ENCODE peak calls at places on chromosome 10, in five cellular contexts. A is IMR-90, N is spleen, Z is HCT116, T is brain microvascular endothelial cell. W is an unnamed sample.

GRCh38 chr10:99958287-99958686 is 51.5 kb downstream of the DNMBP start:
- DNase-seq in A (peak), Z (no peak), T (no peak), N (no peak), W (no peak)

GRCh38 chr10:124095096-124095495 is 1.7 kb upstream of the CHST15 start:
- DNase-seq in N (no peak), A (no peak), T (no peak), Z (no peak), W (peak)

GRCh38 chr10:6346621-6347020 is 143.9 kb downstream of the PFKFB3 start:
- DNase-seq in Z (no peak), T (no peak), N (no peak), A (no peak), W (no peak)

GRCh38 chr10:105681051-105681450 is 1040.0 kb downstream of the SORCS3 start:
- DNase-seq in N (no peak), Z (no peak), A (no peak), T (no peak), W (no peak)

GRCh38 chr10:2890093-2890492 is 177.3 kb upstream of the PFKP start:
- DNase-seq in Z (no peak), T (no peak), A (no peak), N (no peak), W (no peak)

GRCh38 chr10:4685904-4686643 is 139.9 kb upstream of the AKR1E2 start:
- DNase-seq in T (no peak), N (no peak), Z (no peak), A (no peak), W (no peak)

GRCh38 chr10:91284486-91285090 is 64.1 kb downstream of the PCGF5 start:
- DNase-seq in T (no peak), A (peak), Z (no peak), N (no peak), W (no peak)

GRCh38 chr10:129833988-129834387 is 130.1 kb downstream of the EBF3 start:
- DNase-seq in Z (no peak), A (no peak), N (no peak), T (no peak), W (no peak)

GRCh38 chr10:110422548-110422947 is 75.2 kb upstream of the DUSP5 start:
- DNase-seq in Z (no peak), A (no peak), N (no peak), T (no peak), W (no peak)

GRCh38 chr10:110493832-110494426 is 3.8 kb upstream of the DUSP5 start:
- DNase-seq in A (peak), Z (no peak), T (no peak), N (no peak), W (no peak)

GRCh38 chr10:110171032-110171431 is 36.4 kb upstream of the MXI1 start:
- DNase-seq in A (no peak), T (no peak), Z (no peak), N (peak), W (no peak)

GRCh38 chr10:124180947-124181549 is 87.7 kb upstream of the CHST15 start:
- DNase-seq in N (no peak), T (peak), Z (no peak), A (no peak), W (no peak)

GRCh38 chr10:79400567-79401004 is 44.8 kb downstream of the ZCCHC24 start:
- DNase-seq in A (no peak), T (no peak), N (peak), Z (peak), W (peak)

GRCh38 chr10:87860156-87860795 is 3.1 kb downstream of the KLLN start:
- DNase-seq in Z (no peak), T (peak), N (no peak), A (peak), W (no peak)

GRCh38 chr10:44970812-44971395 is 7.7 kb downstream of the DEPP1 start:
- DNase-seq in N (peak), T (no peak), Z (no peak), A (no peak), W (no peak)

GRCh38 chr10:44972874-44973306 is 5.7 kb downstream of the DEPP1 start:
- DNase-seq in A (no peak), T (no peak), N (peak), Z (no peak), W (no peak)

GRCh38 chr10:44971419-44971818 is 7.2 kb downstream of the DEPP1 start:
- DNase-seq in N (peak), A (no peak), T (no peak), Z (no peak), W (no peak)

GRCh38 chr10:44973323-44974081 is 5.1 kb downstream of the DEPP1 start:
- DNase-seq in T (no peak), A (no peak), N (peak), Z (no peak), W (peak)

DNA sequence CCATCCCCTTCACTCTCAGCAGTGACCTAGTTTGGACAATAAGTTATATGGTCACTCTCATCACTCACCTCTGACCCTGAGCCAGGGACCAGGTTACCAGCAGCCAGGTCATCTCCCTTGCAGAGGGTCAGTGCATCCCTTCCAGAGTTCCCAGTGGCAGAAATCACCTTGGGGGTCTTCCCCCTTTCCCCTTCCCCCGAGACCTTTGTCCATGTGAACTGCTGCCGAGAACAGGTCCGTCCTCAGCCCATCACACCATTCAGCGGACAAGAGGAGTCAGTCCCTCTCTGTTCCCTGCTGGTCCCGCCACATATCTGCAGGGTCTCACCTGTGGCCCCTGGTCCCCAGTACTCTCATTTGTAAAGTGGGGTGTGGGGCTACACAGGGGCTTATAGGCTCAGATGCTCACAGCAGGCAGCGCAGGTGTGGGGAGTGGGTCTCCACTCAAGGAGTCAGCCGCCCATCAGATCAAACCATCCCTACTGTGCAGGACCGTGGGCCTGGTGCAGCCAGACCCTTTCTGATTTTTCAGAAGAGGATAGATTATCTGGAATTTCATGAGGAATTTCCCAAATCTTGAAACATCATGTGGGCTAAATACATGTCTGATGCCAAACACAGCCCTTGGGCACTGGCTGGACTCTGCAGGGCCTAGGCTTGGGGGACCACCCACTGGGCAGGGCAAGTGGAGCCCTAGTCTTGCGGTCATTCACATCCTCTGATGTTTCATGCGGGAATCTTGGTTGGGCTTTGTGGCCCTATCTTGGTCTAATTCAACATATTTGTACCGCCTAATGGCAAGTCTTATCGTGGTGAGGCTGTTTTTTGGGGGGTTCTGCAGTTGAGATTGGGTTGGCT is 6.4 kb downstream of the DEPP1 start:
- DNase-seq in Z (no peak), A (no peak), N (peak), T (no peak), W (no peak)
- H3K27ac ChIP-seq in Z (no peak), A (no peak), N (no peak), T (no peak), W (peak)

GRCh38 chr10:84571146-84571545 is 242.8 kb downstream of the CCSER2 start:
- DNase-seq in T (no peak), Z (no peak), A (no peak), N (no peak), W (no peak)

DNA sequence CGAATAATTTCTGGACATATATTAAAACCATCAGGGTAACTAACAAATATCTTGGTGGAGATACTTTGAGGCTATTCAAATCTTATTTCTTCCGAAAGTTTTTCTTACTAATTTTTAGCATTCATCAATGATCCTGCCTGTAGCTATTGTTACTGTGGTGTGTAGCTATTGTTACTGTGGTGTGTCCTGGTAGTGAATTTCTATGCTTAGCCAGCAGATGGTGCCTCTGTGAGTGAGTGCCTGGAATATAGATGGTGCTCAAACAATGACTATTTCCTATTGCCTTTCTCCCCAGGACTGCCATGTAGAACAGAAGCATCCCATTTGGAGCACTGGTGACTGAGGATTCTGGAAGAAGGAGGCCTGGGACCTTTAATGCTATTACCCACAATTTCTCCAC is 245.7 kb downstream of the CCSER2 start:
- DNase-seq in N (no peak), Z (no peak), A (no peak), T (peak), W (no peak)
- TF ChIP-seq CTCF in N (no peak), Z (peak), A (no peak), T (peak), W (no peak)

GRCh38 chr10:15472008-15472407 is 100.9 kb upstream of the FAM171A1 start:
- DNase-seq in N (no peak), T (no peak), A (no peak), Z (no peak), W (no peak)
- H3K4me3 ChIP-seq in N (no peak), T (no peak), A (no peak), Z (no peak), W (no peak)

DNA sequence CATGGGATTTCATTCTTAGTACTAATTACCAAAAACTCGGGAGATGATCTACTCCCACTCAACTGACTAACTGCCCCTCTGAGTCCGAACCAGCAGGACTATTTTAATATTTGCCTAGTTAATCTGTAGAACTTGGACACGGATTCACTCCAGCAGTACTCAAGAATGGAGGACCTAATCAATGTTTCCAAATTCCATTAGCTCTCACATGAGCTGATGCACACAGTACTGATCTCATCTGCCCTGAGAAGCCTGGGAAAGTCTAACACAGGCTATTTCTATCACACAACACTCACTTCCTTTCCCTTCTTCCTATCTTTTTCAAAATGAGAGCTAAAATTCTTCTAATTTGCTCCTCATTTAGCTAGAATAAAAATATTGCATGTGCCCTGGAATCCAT is 109.2 kb upstream of the ASAH2 start:
- DNase-seq in A (peak), T (peak), N (no peak), Z (no peak), W (no peak)
- H3K27ac ChIP-seq in A (no peak), T (no peak), N (no peak), Z (no peak), W (no peak)

DNA sequence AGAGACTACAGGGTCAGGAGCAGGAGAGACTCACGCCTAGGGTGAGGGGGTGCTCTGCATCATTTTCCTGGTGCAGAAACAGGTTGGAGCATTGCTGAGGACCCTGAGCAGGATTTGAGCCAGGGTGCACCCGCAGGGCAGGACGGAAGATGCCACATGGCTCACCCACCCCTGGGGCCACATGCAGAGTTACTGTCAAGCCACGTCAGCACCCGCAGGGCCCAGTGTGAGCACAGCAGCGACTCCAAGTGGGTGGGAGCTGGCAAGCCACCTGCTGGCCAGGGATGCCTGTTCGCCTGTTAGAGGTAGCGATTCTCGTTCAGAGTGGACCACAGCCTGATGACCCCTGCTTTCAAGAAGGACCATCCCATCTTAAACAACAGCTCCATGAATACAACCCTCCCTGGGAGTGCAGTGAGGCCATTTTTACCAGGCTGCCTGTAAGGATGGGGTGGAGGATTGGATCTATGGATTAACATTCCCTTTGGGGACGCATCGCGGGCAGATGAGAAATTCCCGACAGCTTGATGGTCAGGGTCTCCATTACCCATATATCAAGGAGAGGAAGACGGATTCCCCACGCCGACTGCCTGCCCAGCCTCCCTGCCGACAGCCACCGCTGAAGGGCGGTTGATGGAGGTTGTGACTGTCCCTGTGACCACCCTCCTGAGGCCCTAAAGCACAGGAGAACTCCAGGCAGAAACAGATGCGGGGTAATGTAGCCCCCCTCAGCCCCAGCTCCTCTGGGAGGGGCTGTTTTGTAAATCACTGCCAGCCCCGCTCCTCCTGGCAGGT is 101.1 kb upstream of the RET start:
- DNase-seq in Z (peak), T (no peak), A (no peak), N (peak), W (peak)
- TF ChIP-seq CTCF in Z (peak), T (no peak), A (no peak), N (no peak), W (no peak)

GRCh38 chr10:51076442-51076841 is 2.2 kb downstream of the PRKG1 start:
- DNase-seq in T (no peak), Z (no peak), A (no peak), N (no peak), W (no peak)
- H3K4me3 ChIP-seq in T (no peak), Z (no peak), A (no peak), N (no peak), W (no peak)

GRCh38 chr10:96261930-96262329 is 9.4 kb downstream of the BLNK start:
- DNase-seq in T (no peak), A (no peak), N (no peak), Z (peak), W (no peak)

GRCh38 chr10:96261132-96261531 is 10.2 kb downstream of the BLNK start:
- DNase-seq in N (no peak), T (no peak), A (no peak), Z (no peak), W (no peak)

GRCh38 chr10:96264938-96265337 is 6.4 kb downstream of the BLNK start:
- DNase-seq in Z (no peak), T (no peak), N (no peak), A (no peak), W (no peak)

GRCh38 chr10:96263684-96264083 is 7.7 kb downstream of the BLNK start:
- DNase-seq in T (no peak), Z (no peak), A (no peak), N (no peak), W (no peak)

GRCh38 chr10:96263173-96263572 is 8.2 kb downstream of the BLNK start:
- DNase-seq in Z (no peak), A (no peak), T (no peak), N (no peak), W (no peak)
- H3K27ac ChIP-seq in Z (no peak), A (no peak), T (no peak), N (no peak), W (no peak)

W was measured in body of pancreas.